ENCODE peak calls at places on chromosomes 4 and X, in seven cellular contexts. N is body of pancreas; Z is GM23338; O is endodermal cell; Q is CD4-positive, alpha-beta memory T cell; V is aorta; D is sigmoid colon. C is an unnamed sample.
A peak's percentile ranks its signal among the peaks of the same experiment; 100 is the strongest.

GRCh38 chr4:129342820-129343219 is 246.9 kb downstream of the C4orf33 start:
- DNase-seq in N (no peak), Z (no peak), O (no peak), Q (no peak), V (no peak), D (no peak), C (no peak)

GRCh38 chr4:72909461-72909860 is 160.1 kb downstream of the COX18 start:
- DNase-seq in N (peak; percentile 60), Z (peak; percentile 77), O (peak; percentile 77), Q (no peak), V (no peak), D (no peak), C (no peak)

GRCh38 chr4:78684196-78685079 is 91.7 kb upstream of the BMP2K start:
- DNase-seq in N (no peak), Z (no peak), O (no peak), Q (no peak), V (no peak), D (no peak), C (no peak)

GRCh38 chrX:150362599-150363481 is at the start of gene MAMLD1:
- DNase-seq in N (peak; percentile 76), Z (peak; percentile 18), O (peak; percentile 71), Q (peak; percentile 62), V (peak; percentile 86), D (peak; percentile 86), C (peak; percentile 68)

GRCh38 chr4:41428205-41428940 is 109.6 kb upstream of the LIMCH1 start:
- DNase-seq in N (no peak), Z (no peak), O (no peak), Q (no peak), V (no peak), D (no peak), C (no peak)

GRCh38 chrX:115177941-115178340 is 11.3 kb upstream of the RBMXL3 start:
- DNase-seq in N (no peak), Z (no peak), O (no peak), Q (no peak), V (no peak), D (no peak), C (no peak)

GRCh38 chrX:3711331-3711917 is 2.0 kb downstream of the PRKX start:
- DNase-seq in N (peak; percentile 6), Z (no peak), O (no peak), Q (peak; percentile 37), V (no peak), D (no peak), C (no peak)

GRCh38 chrX:110003167-110004156 is 548 bp downstream of the TMEM164 start:
- DNase-seq in N (peak; percentile 44), Z (peak; percentile 30), O (peak; percentile 53), Q (no peak), V (no peak), D (peak; percentile 65), C (no peak)

GRCh38 chr4:184787766-184788503 is 37.8 kb downstream of the ACSL1 start:
- DNase-seq in N (no peak), Z (no peak), O (no peak), Q (no peak), V (no peak), D (no peak), C (no peak)

GRCh38 chrX:49066690-49067089 is 7.1 kb downstream of the PRAF2 start:
- DNase-seq in N (no peak), Z (no peak), O (no peak), Q (no peak), V (no peak), D (no peak), C (no peak)

GRCh38 chr4:82957045-82957444 is 53.6 kb downstream of the LIN54 start:
- DNase-seq in N (no peak), Z (no peak), O (no peak), Q (no peak), V (no peak), D (no peak), C (no peak)

GRCh38 chr4:83490876-83491450 is 6.1 kb upstream of the ABRAXAS1 start:
- DNase-seq in N (no peak), Z (peak; percentile 64), O (no peak), Q (peak; percentile 35), V (no peak), D (no peak), C (no peak)

GRCh38 chr4:152936446-152937279 is 540 bp downstream of the FHDC1 start:
- DNase-seq in N (peak; percentile 44), Z (peak; percentile 91), O (peak; percentile 88), Q (peak; percentile 13), V (peak; percentile 56), D (no peak), C (no peak)

GRCh38 chrX:40867352-40867751 is 132.0 kb upstream of the MED14 start:
- DNase-seq in N (peak; percentile 29), Z (no peak), O (no peak), Q (no peak), V (no peak), D (no peak), C (no peak)

GRCh38 chr4:5708171-5708828 is at the start of gene EVC2:
- DNase-seq in N (peak; percentile 71), Z (peak; percentile 79), O (peak; percentile 88), Q (no peak), V (peak; percentile 82), D (peak; percentile 91), C (peak; percentile 67)

GRCh38 chr4:155809835-155810234 is 51.0 kb downstream of the GUCY1B1 start:
- DNase-seq in N (no peak), Z (peak; percentile 91), O (no peak), Q (peak; percentile 37), V (no peak), D (no peak), C (no peak)

GRCh38 chr4:11468901-11469300 is 40.2 kb upstream of the HS3ST1 start:
- DNase-seq in N (no peak), Z (peak; percentile 81), O (peak; percentile 51), Q (no peak), V (no peak), D (no peak), C (no peak)

GRCh38 chr4:173538903-173539445 is 8.9 kb upstream of the HAND2 start:
- DNase-seq in N (no peak), Z (peak; percentile 16), O (peak; percentile 49), Q (no peak), V (no peak), D (peak; percentile 75), C (no peak)

GRCh38 chr4:1072830-1073446 is 40.4 kb downstream of the RNF212 start:
- DNase-seq in N (peak; percentile 86), Z (peak; percentile 68), O (peak; percentile 84), Q (peak; percentile 48), V (peak; percentile 69), D (no peak), C (peak; percentile 54)

GRCh38 chr4:73251384-73251783 is 7.2 kb downstream of the ANKRD17 start:
- DNase-seq in N (no peak), Z (peak; percentile 52), O (no peak), Q (no peak), V (no peak), D (no peak), C (no peak)

GRCh38 chr4:154086247-154086646 is 297.4 kb upstream of the SFRP2 start:
- DNase-seq in N (no peak), Z (peak; percentile 22), O (no peak), Q (no peak), V (no peak), D (no peak), C (no peak)

GRCh38 chr4:2296621-2297601 is 35.0 kb upstream of the MXD4 start:
- DNase-seq in N (peak; percentile 30), Z (no peak), O (peak; percentile 49), Q (no peak), V (no peak), D (peak; percentile 55), C (no peak)

GRCh38 chr4:2297606-2298517 is 36.0 kb upstream of the MXD4 start:
- DNase-seq in N (no peak), Z (no peak), O (no peak), Q (no peak), V (no peak), D (no peak), C (no peak)

GRCh38 chr4:2298548-2298991 is 36.7 kb upstream of the MXD4 start:
- DNase-seq in N (no peak), Z (no peak), O (peak; percentile 43), Q (no peak), V (no peak), D (no peak), C (no peak)

GRCh38 chr4:2292679-2293108 is 30.8 kb upstream of the MXD4 start:
- DNase-seq in N (no peak), Z (no peak), O (no peak), Q (no peak), V (no peak), D (no peak), C (no peak)

GRCh38 chr4:2295535-2296442 is 33.9 kb upstream of the MXD4 start:
- DNase-seq in N (no peak), Z (peak; percentile 40), O (peak; percentile 61), Q (no peak), V (no peak), D (peak; percentile 45), C (no peak)
- H3K4me1 ChIP-seq in N (peaks cover 6% of the 10 kb centered on the region), Z (no peaks in the 10 kb centered on the region), O (no peaks in the 10 kb centered on the region), Q (peaks cover 23% of the 10 kb centered on the region), V (no peaks in the 10 kb centered on the region), D (no peaks in the 10 kb centered on the region), C (no peaks in the 10 kb centered on the region)

GRCh38 chr4:169163947-169164668 is 106.6 kb downstream of the SH3RF1 start:
- DNase-seq in N (no peak), Z (no peak), O (no peak), Q (no peak), V (no peak), D (no peak), C (no peak)
- H3K4me1 ChIP-seq in N (peaks cover 16% of the 10 kb centered on the region), Z (peaks cover 23% of the 10 kb centered on the region), O (no peaks in the 10 kb centered on the region), Q (no peaks in the 10 kb centered on the region), V (peaks cover 4% of the 10 kb centered on the region), D (no peaks in the 10 kb centered on the region), C (peaks cover 6% of the 10 kb centered on the region)

DNA sequence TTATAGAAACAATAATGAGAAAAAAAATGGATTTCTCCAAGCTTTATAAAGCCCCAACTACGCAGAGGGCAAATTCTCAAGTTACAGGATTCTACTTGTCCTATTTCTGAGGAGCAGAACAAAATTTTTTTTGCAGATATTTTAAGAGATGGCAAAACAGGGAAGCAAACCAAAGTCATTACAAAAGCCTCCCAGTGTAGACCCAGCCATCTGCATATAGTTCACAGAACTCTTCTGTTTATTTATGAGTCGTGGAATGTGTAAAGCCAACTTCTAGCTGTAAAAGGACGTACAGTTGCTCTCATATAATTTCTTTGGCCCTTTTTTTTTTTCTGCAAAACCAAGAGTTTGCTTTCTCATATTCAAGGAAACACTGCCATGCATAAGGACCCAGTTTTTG is 120.4 kb downstream of the PCDH7 start:
- DNase-seq in N (no peak), Z (no peak), O (no peak), Q (no peak), V (no peak), D (no peak), C (no peak)
- H3K4me1 ChIP-seq in N (no peaks in the 10 kb centered on the region), Z (peaks cover 57% of the 10 kb centered on the region), O (peaks cover 37% of the 10 kb centered on the region), Q (no peaks in the 10 kb centered on the region), V (peaks cover 5% of the 10 kb centered on the region), D (peaks cover 22% of the 10 kb centered on the region), C (no peaks in the 10 kb centered on the region)

GRCh38 chrX:118208476-118208875 is 91.9 kb upstream of the KLHL13 start:
- DNase-seq in N (no peak), Z (no peak), O (no peak), Q (no peak), V (no peak), D (no peak), C (no peak)

GRCh38 chrX:118205996-118206395 is 89.4 kb upstream of the KLHL13 start:
- DNase-seq in N (no peak), Z (no peak), O (no peak), Q (no peak), V (no peak), D (no peak), C (no peak)

GRCh38 chrX:118205421-118205820 is 88.8 kb upstream of the KLHL13 start:
- DNase-seq in N (no peak), Z (no peak), O (no peak), Q (no peak), V (no peak), D (no peak), C (no peak)

GRCh38 chrX:118211891-118212816 is 95.5 kb upstream of the KLHL13 start:
- DNase-seq in N (no peak), Z (no peak), O (no peak), Q (no peak), V (no peak), D (no peak), C (no peak)

GRCh38 chrX:118207831-118208453 is 91.3 kb upstream of the KLHL13 start:
- DNase-seq in N (no peak), Z (no peak), O (no peak), Q (no peak), V (no peak), D (no peak), C (no peak)
- H3K4me1 ChIP-seq in N (peaks cover 20% of the 10 kb centered on the region), Z (no peaks in the 10 kb centered on the region), O (no peaks in the 10 kb centered on the region), Q (no peaks in the 10 kb centered on the region), V (no peaks in the 10 kb centered on the region), D (no peaks in the 10 kb centered on the region), C (no peaks in the 10 kb centered on the region)

C was measured in lung.